ENCODE peak calls at places on chromosomes 7 and 10, in four cellular contexts. W is MCF 10A, G is A549, B is RPMI7951. U is an unnamed sample.

GRCh38 chr10:5943536-5943935 is 33.8 kb downstream of the IL15RA start:
- DNase-seq in W (no peak), G (no peak), B (no peak), U (no peak)

GRCh38 chr7:115676080-115676479 is 354.5 kb downstream of the TFEC start:
- DNase-seq in W (no peak), G (no peak), B (peak; percentile 15), U (peak; percentile 4)

GRCh38 chr7:154919324-154920222 is 83.4 kb downstream of the PAXIP1 start:
- DNase-seq in W (peak; percentile 3), G (no peak), B (no peak), U (peak; percentile 13)

GRCh38 chr7:149625339-149625946 is 127.8 kb upstream of the ZNF746 start:
- DNase-seq in W (peak; percentile 74), G (peak; percentile 81), B (peak; percentile 65), U (peak; percentile 32)

GRCh38 chr7:1025747-1026581 is 18.4 kb upstream of the GPR146 start:
- DNase-seq in W (no peak), G (no peak), B (no peak), U (no peak)

GRCh38 chr10:46048152-46048551 is 2.1 kb upstream of the MSMB start:
- DNase-seq in W (no peak), G (no peak), B (no peak), U (no peak)

GRCh38 chr10:77401681-77402080 is 235.9 kb downstream of the KCNMA1 start:
- DNase-seq in W (no peak), G (no peak), B (no peak), U (no peak)

GRCh38 chr10:117661316-117661715 is 118.8 kb downstream of the EMX2 start:
- DNase-seq in W (no peak), G (no peak), B (no peak), U (no peak)

GRCh38 chr10:35576730-35577129 is 28.4 kb upstream of the GJD4 start:
- DNase-seq in W (no peak), G (no peak), B (no peak), U (no peak)

GRCh38 chr7:115844857-115845256 is 185.7 kb downstream of the TFEC start:
- DNase-seq in W (no peak), G (no peak), B (no peak), U (no peak)

U was measured in mammary epithelial cell.